ENCODE peak calls at places on chromosomes 6 and 20, in nine cellular contexts. One of them, this sample, is unnamed.
A peak's percentile ranks its signal among the peaks of the same experiment; 100 is the strongest.

GRCh38 chr6:44824567-44824966 is 437.1 kb downstream of the CDC5L start:
- DNase-seq in AG09309: no peak
- DNase-seq in GM12878: no peak
- DNase-seq in tibial artery: no peak
- DNase-seq in foreskin fibroblast: no peak
- DNase-seq in GM12865: no peak
- DNase-seq in neuronal stem cell: no peak
- DNase-seq in mucosa of descending colon: no peak
- DNase-seq in A549: no peak
- DNase-seq in this sample: no peak

GRCh38 chr6:10415593-10416480 is 963 bp upstream of the TFAP2A start:
- DNase-seq in AG09309: no peak
- DNase-seq in GM12878: no peak
- DNase-seq in tibial artery: no peak
- DNase-seq in foreskin fibroblast: peak; percentile 19
- DNase-seq in GM12865: no peak
- DNase-seq in neuronal stem cell: no peak
- DNase-seq in mucosa of descending colon: peak; percentile 19
- DNase-seq in A549: no peak
- DNase-seq in this sample: no peak

GRCh38 chr6:71043902-71044301 is 87.0 kb upstream of the B3GAT2 start:
- DNase-seq in AG09309: no peak
- DNase-seq in GM12878: no peak
- DNase-seq in tibial artery: no peak
- DNase-seq in foreskin fibroblast: peak; percentile 16
- DNase-seq in GM12865: no peak
- DNase-seq in neuronal stem cell: no peak
- DNase-seq in mucosa of descending colon: no peak
- DNase-seq in A549: no peak
- DNase-seq in this sample: no peak

GRCh38 chr20:17648782-17649730 is 33.0 kb downstream of the RRBP1 start:
- DNase-seq in AG09309: no peak
- DNase-seq in GM12878: peak; percentile 5
- DNase-seq in tibial artery: peak; percentile 66
- DNase-seq in foreskin fibroblast: no peak
- DNase-seq in GM12865: peak; percentile 21
- DNase-seq in neuronal stem cell: no peak
- DNase-seq in mucosa of descending colon: peak; percentile 68
- DNase-seq in A549: peak; percentile 26
- DNase-seq in this sample: no peak

GRCh38 chr20:24998121-24998520 is 5.6 kb upstream of the APMAP start:
- DNase-seq in AG09309: no peak
- DNase-seq in GM12878: no peak
- DNase-seq in tibial artery: peak; percentile 46
- DNase-seq in foreskin fibroblast: no peak
- DNase-seq in GM12865: no peak
- DNase-seq in neuronal stem cell: no peak
- DNase-seq in mucosa of descending colon: no peak
- DNase-seq in A549: no peak
- DNase-seq in this sample: no peak

GRCh38 chr6:160978141-160978926 is 13.2 kb upstream of the MAP3K4 start:
- DNase-seq in AG09309: no peak
- DNase-seq in GM12878: no peak
- DNase-seq in tibial artery: no peak
- DNase-seq in foreskin fibroblast: peak; percentile 88
- DNase-seq in GM12865: no peak
- DNase-seq in neuronal stem cell: no peak
- DNase-seq in mucosa of descending colon: no peak
- DNase-seq in A549: no peak
- DNase-seq in this sample: peak; percentile 49

GRCh38 chr6:35972471-35972985 is 51.6 kb upstream of the SRPK1 start:
- DNase-seq in AG09309: no peak
- DNase-seq in GM12878: no peak
- DNase-seq in tibial artery: no peak
- DNase-seq in foreskin fibroblast: peak; percentile 15
- DNase-seq in GM12865: no peak
- DNase-seq in neuronal stem cell: peak; percentile 33
- DNase-seq in mucosa of descending colon: no peak
- DNase-seq in A549: peak; percentile 13
- DNase-seq in this sample: no peak

GRCh38 chr20:16189371-16189770 is 383.9 kb downstream of the KIF16B start:
- DNase-seq in AG09309: no peak
- DNase-seq in GM12878: no peak
- DNase-seq in tibial artery: no peak
- DNase-seq in foreskin fibroblast: no peak
- DNase-seq in GM12865: no peak
- DNase-seq in neuronal stem cell: no peak
- DNase-seq in mucosa of descending colon: no peak
- DNase-seq in A549: no peak
- DNase-seq in this sample: no peak

GRCh38 chr6:53906842-53907241 is 112.0 kb downstream of the LRRC1 start:
- DNase-seq in AG09309: no peak
- DNase-seq in GM12878: no peak
- DNase-seq in tibial artery: no peak
- DNase-seq in foreskin fibroblast: peak; percentile 87
- DNase-seq in GM12865: no peak
- DNase-seq in neuronal stem cell: no peak
- DNase-seq in mucosa of descending colon: no peak
- DNase-seq in A549: no peak
- DNase-seq in this sample: no peak

GRCh38 chr6:25025919-25026301 is 90.2 kb upstream of the RIPOR2 start:
- DNase-seq in AG09309: no peak
- DNase-seq in GM12878: no peak
- DNase-seq in tibial artery: no peak
- DNase-seq in foreskin fibroblast: no peak
- DNase-seq in GM12865: no peak
- DNase-seq in neuronal stem cell: no peak
- DNase-seq in mucosa of descending colon: no peak
- DNase-seq in A549: no peak
- DNase-seq in this sample: no peak

GRCh38 chr6:36024154-36024760 is at the start of gene SLC26A8:
- DNase-seq in AG09309: no peak
- DNase-seq in GM12878: no peak
- DNase-seq in tibial artery: no peak
- DNase-seq in foreskin fibroblast: no peak
- DNase-seq in GM12865: no peak
- DNase-seq in neuronal stem cell: no peak
- DNase-seq in mucosa of descending colon: no peak
- DNase-seq in A549: no peak
- DNase-seq in this sample: no peak

GRCh38 chr6:52049252-52050050 is 38.0 kb downstream of the PKHD1 start:
- DNase-seq in AG09309: peak; percentile 17
- DNase-seq in GM12878: peak; percentile 11
- DNase-seq in tibial artery: no peak
- DNase-seq in foreskin fibroblast: peak; percentile 45
- DNase-seq in GM12865: peak; percentile 55
- DNase-seq in neuronal stem cell: peak; percentile 50
- DNase-seq in mucosa of descending colon: no peak
- DNase-seq in A549: peak; percentile 21
- DNase-seq in this sample: no peak

GRCh38 chr6:169810066-169810989 is 58.9 kb downstream of the ERMARD start:
- DNase-seq in AG09309: no peak
- DNase-seq in GM12878: no peak
- DNase-seq in tibial artery: no peak
- DNase-seq in foreskin fibroblast: no peak
- DNase-seq in GM12865: no peak
- DNase-seq in neuronal stem cell: peak; percentile 67
- DNase-seq in mucosa of descending colon: no peak
- DNase-seq in A549: no peak
- DNase-seq in this sample: no peak

GRCh38 chr6:28537509-28538140 is 11.9 kb downstream of the GPX5 start:
- DNase-seq in AG09309: no peak
- DNase-seq in GM12878: peak; percentile 32
- DNase-seq in tibial artery: no peak
- DNase-seq in foreskin fibroblast: peak; percentile 7
- DNase-seq in GM12865: peak; percentile 72
- DNase-seq in neuronal stem cell: no peak
- DNase-seq in mucosa of descending colon: no peak
- DNase-seq in A549: peak; percentile 73
- DNase-seq in this sample: no peak
- H3K4me3 ChIP-seq in AG09309: no peak overlapping the region
- H3K4me3 ChIP-seq in GM12878: peak overlapping the region; percentile 64
- H3K4me3 ChIP-seq in tibial artery: no peak overlapping the region
- H3K4me3 ChIP-seq in foreskin fibroblast: no peak overlapping the region
- H3K4me3 ChIP-seq in GM12865: peak overlapping the region; percentile 18
- H3K4me3 ChIP-seq in neuronal stem cell: no peak overlapping the region
- H3K4me3 ChIP-seq in mucosa of descending colon: no peak overlapping the region
- H3K4me3 ChIP-seq in A549: peak overlapping the region; percentile 26
- H3K4me3 ChIP-seq in this sample: no peak overlapping the region

DNA sequence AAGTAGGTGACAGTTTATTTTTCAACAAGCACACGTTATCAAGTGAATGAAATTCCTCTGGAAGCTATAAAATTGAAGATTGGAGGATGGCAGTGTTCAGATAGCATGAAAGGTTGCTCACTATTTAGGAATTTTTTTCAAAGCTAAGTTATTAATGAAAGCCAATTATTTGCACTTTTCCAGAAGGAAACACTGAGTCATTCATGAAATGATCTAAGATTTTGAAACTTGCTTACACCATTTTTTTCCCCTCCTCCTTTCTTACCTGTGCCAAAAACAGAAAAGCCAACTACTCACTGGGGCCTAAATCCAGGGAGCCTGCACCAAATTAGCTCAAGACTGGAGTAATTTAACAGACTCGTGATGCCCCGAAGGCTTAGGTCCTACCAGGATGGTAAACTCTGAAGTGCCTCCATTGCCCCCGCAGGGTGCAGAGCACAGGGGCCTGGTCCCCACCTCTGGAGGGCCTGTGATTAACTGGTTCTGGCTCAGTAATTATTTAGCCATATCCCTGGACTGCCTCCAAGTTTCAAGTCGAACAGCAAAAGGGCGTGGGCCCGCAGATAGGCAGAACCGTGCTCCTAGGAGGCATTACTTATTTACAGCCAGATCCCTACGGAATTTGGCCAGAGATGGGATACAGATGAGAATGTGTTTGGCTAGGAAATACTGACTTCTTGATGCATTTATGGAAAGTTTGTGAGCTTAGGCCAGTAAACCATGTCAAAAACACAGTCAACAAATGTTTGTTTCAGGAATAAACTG is 28.0 kb upstream of the ZNF217 start:
- DNase-seq in AG09309: peak; percentile 92
- DNase-seq in GM12878: peak; percentile 59
- DNase-seq in tibial artery: peak; percentile 77
- DNase-seq in foreskin fibroblast: peak; percentile 91
- DNase-seq in GM12865: peak; percentile 61
- DNase-seq in neuronal stem cell: no peak
- DNase-seq in mucosa of descending colon: peak; percentile 71
- DNase-seq in A549: peak; percentile 96
- DNase-seq in this sample: peak; percentile 94
- H3K4me3 ChIP-seq in AG09309: no peak overlapping the region
- H3K4me3 ChIP-seq in GM12878: peak overlapping the region; percentile 30
- H3K4me3 ChIP-seq in tibial artery: no peak overlapping the region
- H3K4me3 ChIP-seq in foreskin fibroblast: no peak overlapping the region
- H3K4me3 ChIP-seq in GM12865: peak overlapping the region; percentile 65
- H3K4me3 ChIP-seq in neuronal stem cell: no peak overlapping the region
- H3K4me3 ChIP-seq in mucosa of descending colon: no peak overlapping the region
- H3K4me3 ChIP-seq in A549: no peak overlapping the region
- H3K4me3 ChIP-seq in this sample: no peak overlapping the region

GRCh38 chr6:43308990-43309477 is 408 bp upstream of the CRIP3 start:
- DNase-seq in AG09309: no peak
- DNase-seq in GM12878: no peak
- DNase-seq in tibial artery: no peak
- DNase-seq in foreskin fibroblast: no peak
- DNase-seq in GM12865: no peak
- DNase-seq in neuronal stem cell: no peak
- DNase-seq in mucosa of descending colon: no peak
- DNase-seq in A549: no peak
- DNase-seq in this sample: no peak
- H3K4me3 ChIP-seq in AG09309: no peak overlapping the region
- H3K4me3 ChIP-seq in GM12878: peak overlapping the region; percentile 57
- H3K4me3 ChIP-seq in tibial artery: peak overlapping the region; percentile 36
- H3K4me3 ChIP-seq in foreskin fibroblast: peak overlapping the region; percentile 35
- H3K4me3 ChIP-seq in GM12865: peak overlapping the region; percentile 57
- H3K4me3 ChIP-seq in neuronal stem cell: no peak overlapping the region
- H3K4me3 ChIP-seq in mucosa of descending colon: no peak overlapping the region
- H3K4me3 ChIP-seq in A549: peak overlapping the region; percentile 63
- H3K4me3 ChIP-seq in this sample: no peak overlapping the region

GRCh38 chr6:31465185-31465536 is 32.8 kb upstream of the MICB start:
- DNase-seq in AG09309: no peak
- DNase-seq in GM12878: no peak
- DNase-seq in tibial artery: no peak
- DNase-seq in foreskin fibroblast: no peak
- DNase-seq in GM12865: no peak
- DNase-seq in neuronal stem cell: no peak
- DNase-seq in mucosa of descending colon: no peak
- DNase-seq in A549: no peak
- DNase-seq in this sample: no peak

GRCh38 chr6:31464252-31465184 is 33.4 kb upstream of the MICB start:
- DNase-seq in AG09309: no peak
- DNase-seq in GM12878: no peak
- DNase-seq in tibial artery: no peak
- DNase-seq in foreskin fibroblast: no peak
- DNase-seq in GM12865: no peak
- DNase-seq in neuronal stem cell: no peak
- DNase-seq in mucosa of descending colon: no peak
- DNase-seq in A549: no peak
- DNase-seq in this sample: no peak

GRCh38 chr6:31466466-31466865 is 31.5 kb upstream of the MICB start:
- DNase-seq in AG09309: no peak
- DNase-seq in GM12878: no peak
- DNase-seq in tibial artery: no peak
- DNase-seq in foreskin fibroblast: no peak
- DNase-seq in GM12865: no peak
- DNase-seq in neuronal stem cell: no peak
- DNase-seq in mucosa of descending colon: no peak
- DNase-seq in A549: no peak
- DNase-seq in this sample: no peak

GRCh38 chr6:31467151-31467550 is 30.8 kb upstream of the MICB start:
- DNase-seq in AG09309: no peak
- DNase-seq in GM12878: no peak
- DNase-seq in tibial artery: no peak
- DNase-seq in foreskin fibroblast: no peak
- DNase-seq in GM12865: no peak
- DNase-seq in neuronal stem cell: no peak
- DNase-seq in mucosa of descending colon: no peak
- DNase-seq in A549: no peak
- DNase-seq in this sample: no peak

DNA sequence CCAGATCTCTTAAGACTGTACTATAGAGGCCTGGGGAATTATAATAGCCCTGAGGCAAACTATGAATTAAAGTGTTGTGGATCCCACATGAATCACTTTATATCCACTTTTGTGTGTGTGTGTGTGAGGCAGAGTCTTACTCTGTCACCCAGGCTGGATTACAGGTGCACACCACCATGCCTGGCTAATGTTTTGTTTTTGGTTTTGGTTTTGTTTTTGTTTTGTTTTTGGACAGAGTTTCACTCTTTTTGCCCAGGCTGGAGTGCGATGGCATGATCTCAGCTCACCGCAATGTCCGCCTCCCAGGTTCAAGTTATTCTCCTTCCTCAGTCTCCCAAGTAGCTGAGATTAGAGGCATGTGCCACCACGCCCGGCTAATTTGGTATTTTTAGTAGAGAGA is 32.2 kb upstream of the MICB start:
- DNase-seq in AG09309: no peak
- DNase-seq in GM12878: no peak
- DNase-seq in tibial artery: no peak
- DNase-seq in foreskin fibroblast: no peak
- DNase-seq in GM12865: no peak
- DNase-seq in neuronal stem cell: no peak
- DNase-seq in mucosa of descending colon: no peak
- DNase-seq in A549: no peak
- DNase-seq in this sample: no peak
- H3K4me3 ChIP-seq in AG09309: no peak overlapping the region
- H3K4me3 ChIP-seq in GM12878: no peak overlapping the region
- H3K4me3 ChIP-seq in tibial artery: no peak overlapping the region
- H3K4me3 ChIP-seq in foreskin fibroblast: no peak overlapping the region
- H3K4me3 ChIP-seq in GM12865: no peak overlapping the region
- H3K4me3 ChIP-seq in neuronal stem cell: no peak overlapping the region
- H3K4me3 ChIP-seq in mucosa of descending colon: no peak overlapping the region
- H3K4me3 ChIP-seq in A549: no peak overlapping the region
- H3K4me3 ChIP-seq in this sample: no peak overlapping the region

GRCh38 chr6:147207851-147208754 is 3.9 kb downstream of the STXBP5 start:
- DNase-seq in AG09309: no peak
- DNase-seq in GM12878: no peak
- DNase-seq in tibial artery: no peak
- DNase-seq in foreskin fibroblast: no peak
- DNase-seq in GM12865: no peak
- DNase-seq in neuronal stem cell: no peak
- DNase-seq in mucosa of descending colon: no peak
- DNase-seq in A549: no peak
- DNase-seq in this sample: no peak
- H3K4me3 ChIP-seq in AG09309: no peak overlapping the region
- H3K4me3 ChIP-seq in GM12878: no peak overlapping the region
- H3K4me3 ChIP-seq in tibial artery: peak overlapping the region; percentile 68
- H3K4me3 ChIP-seq in foreskin fibroblast: no peak overlapping the region
- H3K4me3 ChIP-seq in GM12865: no peak overlapping the region
- H3K4me3 ChIP-seq in neuronal stem cell: no peak overlapping the region
- H3K4me3 ChIP-seq in mucosa of descending colon: no peak overlapping the region
- H3K4me3 ChIP-seq in A549: no peak overlapping the region
- H3K4me3 ChIP-seq in this sample: no peak overlapping the region

This sample was measured in BJ.